ENCODE peak calls at places on chromosome 21, in nine cellular contexts. J, A, U, D, X, B, Y, N and Z are unnamed samples.

GRCh38 chr21:44739316-44739715 is 27.9 kb upstream of the TSPEAR start:
- DNase-seq in J (no peak), A (no peak), U (no peak), D (no peak), X (no peak), B (no peak), Y (no peak), N (no peak), Z (no peak)

GRCh38 chr21:23887709-23888303 is 1719.5 kb downstream of the MRPL39 start:
- DNase-seq in J (no peak), A (no peak), U (no peak), D (no peak), X (no peak), B (no peak), Y (no peak), N (no peak), Z (no peak)

GRCh38 chr21:44980562-44981489 is 41.0 kb downstream of the SLX9 start:
- DNase-seq in J (no peak), A (peak), U (no peak), D (no peak), X (no peak), B (no peak), Y (no peak), N (no peak), Z (no peak)

GRCh38 chr21:24045775-24046215 is 1561.5 kb downstream of the MRPL39 start:
- DNase-seq in J (peak), A (peak), U (peak), D (peak), X (peak), B (peak), Y (no peak), N (no peak), Z (peak)

GRCh38 chr21:29777155-29777554 is 162.6 kb downstream of the GRIK1 start:
- DNase-seq in J (no peak), A (no peak), U (no peak), D (no peak), X (no peak), B (no peak), Y (no peak), N (no peak), Z (peak)

GRCh38 chr21:25342811-25343210 is 264.5 kb downstream of the MRPL39 start:
- DNase-seq in J (peak), A (no peak), U (no peak), D (no peak), X (no peak), B (no peak), Y (no peak), N (peak), Z (peak)

GRCh38 chr21:29091032-29091431 is 17.6 kb upstream of the CCT8 start:
- DNase-seq in J (peak), A (no peak), U (no peak), D (no peak), X (peak), B (no peak), Y (peak), N (peak), Z (no peak)

GRCh38 chr21:31403596-31404333 is 59.7 kb upstream of the TIAM1 start:
- DNase-seq in J (no peak), A (no peak), U (no peak), D (no peak), X (no peak), B (no peak), Y (no peak), N (no peak), Z (no peak)

GRCh38 chr21:31132574-31133242 is 94.4 kb upstream of the KRTAP19-8 start:
- DNase-seq in J (peak), A (no peak), U (no peak), D (no peak), X (peak), B (no peak), Y (peak), N (no peak), Z (no peak)

GRCh38 chr21:45263534-45263933 is 24.2 kb downstream of the POFUT2 start:
- DNase-seq in J (no peak), A (no peak), U (no peak), D (peak), X (no peak), B (no peak), Y (no peak), N (no peak), Z (no peak)

GRCh38 chr21:44991538-44992483 is 52.0 kb downstream of the SLX9 start:
- DNase-seq in J (no peak), A (peak), U (no peak), D (no peak), X (no peak), B (peak), Y (no peak), N (no peak), Z (no peak)

GRCh38 chr21:42906222-42906621 is 13.1 kb downstream of the NDUFV3 start:
- DNase-seq in J (no peak), A (no peak), U (no peak), D (no peak), X (no peak), B (no peak), Y (no peak), N (no peak), Z (no peak)

GRCh38 chr21:45319461-45320211 is 31.9 kb upstream of the POFUT2 start:
- DNase-seq in J (no peak), A (peak), U (no peak), D (no peak), X (no peak), B (peak), Y (peak), N (no peak), Z (no peak)

GRCh38 chr21:33053986-33054385 is 16.0 kb upstream of the OLIG1 start:
- DNase-seq in J (no peak), A (no peak), U (no peak), D (no peak), X (no peak), B (no peak), Y (no peak), N (no peak), Z (no peak)

GRCh38 chr21:36059823-36060158 is 535 bp downstream of the SETD4 start:
- DNase-seq in J (no peak), A (peak), U (no peak), D (no peak), X (peak), B (peak), Y (peak), N (no peak), Z (no peak)

GRCh38 chr21:36909901-36910561 is 56.4 kb downstream of the HLCS start:
- DNase-seq in J (peak), A (no peak), U (peak), D (no peak), X (peak), B (no peak), Y (peak), N (peak), Z (peak)

GRCh38 chr21:25360593-25360992 is 246.7 kb downstream of the MRPL39 start:
- DNase-seq in J (no peak), A (no peak), U (no peak), D (no peak), X (no peak), B (no peak), Y (no peak), N (no peak), Z (no peak)

GRCh38 chr21:45236481-45236880 is 51.2 kb downstream of the POFUT2 start:
- DNase-seq in J (no peak), A (no peak), U (no peak), D (no peak), X (no peak), B (no peak), Y (no peak), N (no peak), Z (no peak)

GRCh38 chr21:17045214-17045835 is 467.5 kb upstream of the CXADR start:
- DNase-seq in J (peak), A (no peak), U (no peak), D (no peak), X (peak), B (no peak), Y (peak), N (no peak), Z (no peak)

GRCh38 chr21:45202889-45203288 is 84.8 kb downstream of the POFUT2 start:
- DNase-seq in J (no peak), A (no peak), U (no peak), D (no peak), X (no peak), B (no peak), Y (no peak), N (no peak), Z (no peak)

GRCh38 chr21:32246571-32246970 is 32.3 kb downstream of the MIS18A start:
- DNase-seq in J (no peak), A (no peak), U (no peak), D (no peak), X (no peak), B (no peak), Y (no peak), N (no peak), Z (no peak)

GRCh38 chr21:37294674-37295073 is 27.5 kb upstream of the VPS26C start:
- DNase-seq in J (peak), A (no peak), U (no peak), D (no peak), X (no peak), B (no peak), Y (no peak), N (no peak), Z (no peak)

GRCh38 chr21:28737671-28738279 is 254.9 kb downstream of the LTN1 start:
- DNase-seq in J (peak), A (no peak), U (no peak), D (no peak), X (peak), B (no peak), Y (no peak), N (no peak), Z (no peak)

GRCh38 chr21:45154511-45155508 is 80.4 kb downstream of the ADARB1 start:
- DNase-seq in J (peak), A (no peak), U (peak), D (no peak), X (peak), B (no peak), Y (peak), N (no peak), Z (no peak)

GRCh38 chr21:44934276-44934675 is 5.6 kb upstream of the SLX9 start:
- DNase-seq in J (no peak), A (peak), U (no peak), D (no peak), X (no peak), B (peak), Y (no peak), N (no peak), Z (no peak)

GRCh38 chr21:45322960-45323461 is 35.3 kb upstream of the POFUT2 start:
- DNase-seq in J (peak), A (peak), U (no peak), D (no peak), X (no peak), B (peak), Y (no peak), N (no peak), Z (no peak)

GRCh38 chr21:36350282-36350910 is 30.4 kb downstream of the MORC3 start:
- DNase-seq in J (peak), A (no peak), U (no peak), D (no peak), X (peak), B (no peak), Y (peak), N (peak), Z (no peak)

GRCh38 chr21:28207776-28208175 is 784.9 kb downstream of the LTN1 start:
- DNase-seq in J (peak), A (no peak), U (peak), D (no peak), X (peak), B (no peak), Y (peak), N (peak), Z (no peak)

GRCh38 chr21:44654576-44654950 is at the start of gene KRTAP12-4:
- DNase-seq in J (no peak), A (no peak), U (no peak), D (no peak), X (no peak), B (no peak), Y (no peak), N (no peak), Z (no peak)

GRCh38 chr21:43864313-43864805 is 664 bp upstream of the AGPAT3 start:
- DNase-seq in J (no peak), A (peak), U (no peak), D (no peak), X (no peak), B (peak), Y (peak), N (no peak), Z (no peak)

GRCh38 chr21:17463441-17463840 is 49.4 kb upstream of the CXADR start:
- DNase-seq in J (peak), A (no peak), U (peak), D (no peak), X (peak), B (no peak), Y (peak), N (peak), Z (peak)

GRCh38 chr21:31530918-31531705 is 128.4 kb upstream of the SOD1 start:
- DNase-seq in J (no peak), A (no peak), U (no peak), D (no peak), X (no peak), B (peak), Y (no peak), N (no peak), Z (no peak)

GRCh38 chr21:44434568-44434925 is 20.8 kb upstream of the LRRC3 start:
- DNase-seq in J (no peak), A (peak), U (no peak), D (no peak), X (no peak), B (peak), Y (no peak), N (no peak), Z (no peak)

GRCh38 chr21:43848771-43849170 is 16.3 kb upstream of the AGPAT3 start:
- DNase-seq in J (no peak), A (no peak), U (no peak), D (no peak), X (no peak), B (peak), Y (no peak), N (no peak), Z (no peak)

GRCh38 chr21:43292041-43292865 is 123.4 kb downstream of the CRYAA start:
- DNase-seq in J (no peak), A (peak), U (no peak), D (no peak), X (no peak), B (peak), Y (no peak), N (no peak), Z (no peak)

GRCh38 chr21:25490742-25491141 is 116.5 kb downstream of the MRPL39 start:
- DNase-seq in J (no peak), A (no peak), U (no peak), D (no peak), X (no peak), B (no peak), Y (no peak), N (no peak), Z (no peak)

GRCh38 chr21:44974676-44975075 is 34.8 kb downstream of the SLX9 start:
- DNase-seq in J (no peak), A (no peak), U (no peak), D (no peak), X (no peak), B (no peak), Y (no peak), N (no peak), Z (no peak)

GRCh38 chr21:38804030-38804616 is 1.6 kb upstream of the ETS2 start:
- DNase-seq in J (no peak), A (no peak), U (no peak), D (no peak), X (peak), B (no peak), Y (no peak), N (no peak), Z (no peak)

GRCh38 chr21:38806153-38806941 is 618 bp downstream of the ETS2 start:
- DNase-seq in J (no peak), A (peak), U (no peak), D (no peak), X (no peak), B (peak), Y (no peak), N (no peak), Z (no peak)

GRCh38 chr21:38805282-38806152 is at the start of gene ETS2:
- DNase-seq in J (peak), A (peak), U (peak), D (peak), X (peak), B (peak), Y (peak), N (no peak), Z (no peak)

GRCh38 chr21:38803075-38803474 is 2.7 kb upstream of the ETS2 start:
- DNase-seq in J (no peak), A (no peak), U (no peak), D (no peak), X (no peak), B (no peak), Y (no peak), N (no peak), Z (no peak)

DNA sequence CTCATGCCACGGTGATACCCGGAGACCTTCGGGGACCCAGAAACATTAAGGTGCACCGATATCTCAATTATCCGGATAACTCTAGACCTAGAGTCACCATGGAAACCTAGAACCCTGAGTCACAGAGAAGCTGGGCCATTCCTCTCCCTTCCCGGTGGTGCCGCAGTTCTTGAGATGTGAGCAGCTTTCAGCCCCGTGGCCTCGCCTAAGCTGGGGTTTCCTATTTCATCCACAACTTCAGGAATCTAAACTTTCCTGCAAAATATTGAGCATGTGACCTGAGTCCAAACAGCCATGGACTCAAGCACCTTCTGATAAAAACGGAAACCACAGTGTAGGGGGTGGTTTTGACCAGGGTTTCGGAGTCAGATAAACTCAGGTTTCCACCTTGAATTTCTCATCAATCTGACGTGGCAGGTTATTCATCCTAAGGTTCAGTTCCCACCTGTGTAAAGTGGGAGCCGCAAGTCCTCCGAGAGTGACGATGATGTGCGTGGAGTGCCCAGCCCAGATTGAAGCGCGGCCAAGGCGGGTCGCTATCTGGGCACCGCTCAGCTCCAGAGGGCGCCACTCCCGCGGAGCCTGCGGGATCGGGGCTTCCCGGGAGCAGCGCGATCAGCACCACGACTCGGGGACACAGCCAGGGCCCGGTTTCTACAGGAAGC is 980 bp upstream of the ETS2 start:
- DNase-seq in J (no peak), A (peak), U (no peak), D (peak), X (peak), B (peak), Y (peak), N (no peak), Z (no peak)
- TF ChIP-seq CTCF in J (peak), A (peak), U (peak), D (peak), X (peak), B (peak), Y (peak), N (peak), Z (peak)

GRCh38 chr21:20086508-20086907 is 911.7 kb upstream of the NCAM2 start:
- DNase-seq in J (no peak), A (no peak), U (no peak), D (no peak), X (no peak), B (no peak), Y (no peak), N (no peak), Z (no peak)
- H3K4me3 ChIP-seq in J (no peak), A (no peak), U (no peak), D (no peak), X (no peak), B (no peak), Y (no peak), N (no peak), Z (no peak)

GRCh38 chr21:41865002-41865777 is 14.0 kb downstream of the PRDM15 start:
- DNase-seq in J (no peak), A (no peak), U (no peak), D (no peak), X (no peak), B (no peak), Y (no peak), N (no peak), Z (no peak)

GRCh38 chr21:41869771-41870170 is 9.4 kb downstream of the PRDM15 start:
- DNase-seq in J (no peak), A (no peak), U (no peak), D (no peak), X (no peak), B (no peak), Y (no peak), N (no peak), Z (no peak)

GRCh38 chr21:41867313-41867712 is 11.8 kb downstream of the PRDM15 start:
- DNase-seq in J (no peak), A (no peak), U (no peak), D (no peak), X (no peak), B (no peak), Y (no peak), N (no peak), Z (no peak)

GRCh38 chr21:41866274-41866809 is 12.8 kb downstream of the PRDM15 start:
- DNase-seq in J (no peak), A (no peak), U (no peak), D (no peak), X (no peak), B (no peak), Y (no peak), N (no peak), Z (no peak)

DNA sequence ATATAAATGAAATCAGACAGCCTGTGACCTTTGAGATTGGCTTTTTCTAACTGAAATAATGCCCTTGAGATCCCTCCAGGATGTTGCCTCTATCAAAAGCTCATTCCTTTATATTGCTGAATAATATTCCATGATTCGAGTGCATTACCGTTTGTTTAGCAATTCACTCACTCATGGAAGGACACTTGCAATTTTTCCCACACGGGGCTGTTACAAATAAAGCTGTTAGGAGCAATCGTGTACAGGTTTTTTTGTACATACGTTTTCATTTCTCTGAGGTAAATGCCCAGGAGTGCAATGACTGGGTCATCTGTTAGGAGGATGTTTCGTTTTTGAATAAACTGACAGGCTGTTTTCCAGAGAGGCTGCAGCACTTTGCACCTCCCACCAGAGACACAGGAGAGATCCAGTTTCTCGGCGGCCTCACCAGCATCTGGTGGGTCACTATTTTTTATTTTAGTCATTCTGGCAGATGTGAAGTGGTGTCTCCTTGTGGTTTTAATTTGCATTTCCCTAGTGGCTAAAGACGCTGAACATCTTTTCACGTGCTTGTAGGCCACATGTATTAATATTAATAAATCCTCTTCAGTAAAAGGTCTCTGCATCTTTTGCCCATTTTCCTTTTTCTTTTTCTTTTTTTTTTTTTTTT is 11.0 kb downstream of the PRDM15 start:
- DNase-seq in J (no peak), A (no peak), U (no peak), D (no peak), X (no peak), B (no peak), Y (peak), N (no peak), Z (no peak)
- TF ChIP-seq CTCF in J (no peak), A (no peak), U (no peak), D (no peak), X (peak), B (no peak), Y (no peak), N (no peak), Z (no peak)

GRCh38 chr21:34986561-34987533 is 62.3 kb downstream of the RUNX1 start:
- DNase-seq in J (peak), A (no peak), U (peak), D (no peak), X (peak), B (no peak), Y (peak), N (peak), Z (no peak)
- H3K4me3 ChIP-seq in J (no peak), A (no peak), U (no peak), D (no peak), X (no peak), B (no peak), Y (no peak), N (no peak), Z (no peak)

GRCh38 chr21:21921410-21922232 is 923.4 kb downstream of the NCAM2 start:
- DNase-seq in J (peak), A (no peak), U (no peak), D (no peak), X (no peak), B (no peak), Y (no peak), N (no peak), Z (no peak)
- TF ChIP-seq CTCF in J (peak), A (peak), U (peak), D (peak), X (peak), B (peak), Y (peak), N (peak), Z (peak)